ENCODE peak calls at places on chromosomes 16 and 17, in six cellular contexts. P is activated CD8-positive, alpha-beta memory T cell treated with anti-CD3 and anti-CD28 coated beads for 24 hours; K is transverse colon; W is fibroblast of mammary gland; N is caudate nucleus; D is hypothalamus. T is an unnamed sample.
A peak's percentile ranks its signal among the peaks of the same experiment; 100 is the strongest.

GRCh38 chr17:4777969-4778760 is 6.5 kb downstream of the TM4SF5 start:
- DNase-seq in P (no peak), K (no peak), W (no peak), N (no peak), D (no peak), T (no peak)

GRCh38 chr16:17358846-17359245 is 111.9 kb downstream of the XYLT1 start:
- DNase-seq in P (no peak), K (no peak), W (peak; percentile 51), N (no peak), D (no peak), T (no peak)

GRCh38 chr17:3566551-3566950 is 8.9 kb upstream of the TRPV3 start:
- DNase-seq in P (no peak), K (no peak), W (no peak), N (no peak), D (no peak), T (no peak)

GRCh38 chr17:46832945-46833839 is 14.7 kb upstream of the WNT3 start:
- DNase-seq in P (no peak), K (no peak), W (peak; percentile 88), N (no peak), D (no peak), T (no peak)

GRCh38 chr17:8190506-8190905 is 526 bp upstream of the BORCS6 start:
- DNase-seq in P (no peak), K (no peak), W (no peak), N (no peak), D (no peak), T (no peak)

GRCh38 chr16:49747654-49748053 is 108.3 kb downstream of the ZNF423 start:
- DNase-seq in P (no peak), K (no peak), W (no peak), N (no peak), D (no peak), T (no peak)

GRCh38 chr16:82750078-82750477 is 123.3 kb downstream of the CDH13 start:
- DNase-seq in P (no peak), K (no peak), W (no peak), N (no peak), D (no peak), T (no peak)

GRCh38 chr17:50861822-50862528 is 4.2 kb downstream of the TOB1 start:
- DNase-seq in P (no peak), K (no peak), W (peak; percentile 32), N (no peak), D (no peak), T (no peak)

GRCh38 chr16:35296962-35297653 is 1837.7 kb downstream of the TP53TG3F start:
- DNase-seq in P (no peak), K (no peak), W (no peak), N (no peak), D (no peak), T (no peak)

GRCh38 chr17:44121997-44122824 is 1.2 kb downstream of the HDAC5 start:
- DNase-seq in P (no peak), K (no peak), W (no peak), N (no peak), D (no peak), T (no peak)

GRCh38 chr16:24848065-24848464 is 2.3 kb downstream of the SLC5A11 start:
- DNase-seq in P (no peak), K (no peak), W (peak; percentile 63), N (no peak), D (no peak), T (no peak)

GRCh38 chr17:44918006-44918405 is 2.7 kb upstream of the GFAP start:
- DNase-seq in P (no peak), K (no peak), W (no peak), N (no peak), D (no peak), T (no peak)

GRCh38 chr16:89375021-89375420 is 115.3 kb downstream of the ANKRD11 start:
- DNase-seq in P (no peak), K (no peak), W (no peak), N (no peak), D (no peak), T (no peak)

GRCh38 chr16:75252946-75253911 is 1.8 kb upstream of the BCAR1 start:
- DNase-seq in P (no peak), K (no peak), W (peak; percentile 49), N (no peak), D (no peak), T (peak; percentile 37)

GRCh38 chr16:46896314-46896968 is 12.3 kb downstream of the GPT2 start:
- DNase-seq in P (no peak), K (no peak), W (peak; percentile 41), N (no peak), D (no peak), T (no peak)

GRCh38 chr17:79045830-79046500 is 22.0 kb downstream of the C1QTNF1 start:
- DNase-seq in P (peak; percentile 86), K (peak; percentile 74), W (peak; percentile 73), N (peak; percentile 19), D (no peak), T (no peak)

GRCh38 chr16:27383511-27384243 is 18.3 kb upstream of the IL21R start:
- DNase-seq in P (peak; percentile 44), K (no peak), W (no peak), N (no peak), D (no peak), T (peak; percentile 58)

GRCh38 chr17:41131979-41132378 is 8.0 kb upstream of the KRTAP4-12 start:
- DNase-seq in P (no peak), K (no peak), W (peak; percentile 19), N (no peak), D (no peak), T (no peak)

GRCh38 chr16:75789237-75789636 is 62.9 kb upstream of the CPHXL start:
- DNase-seq in P (no peak), K (no peak), W (peak; percentile 62), N (no peak), D (no peak), T (no peak)

GRCh38 chr16:73095885-73096341 is 48.0 kb upstream of the ZFHX3 start:
- DNase-seq in P (no peak), K (no peak), W (no peak), N (no peak), D (no peak), T (no peak)

GRCh38 chr17:41812176-41813038 is at the start of gene FKBP10:
- DNase-seq in P (peak; percentile 77), K (peak; percentile 56), W (peak; percentile 81), N (no peak), D (no peak), T (peak; percentile 68)

GRCh38 chr16:79599837-79600635 is 501 bp downstream of the MAF start:
- DNase-seq in P (no peak), K (no peak), W (no peak), N (peak; percentile 69), D (no peak), T (peak; percentile 74)

GRCh38 chr16:87812200-87812656 is 46.4 kb upstream of the KLHDC4 start:
- DNase-seq in P (no peak), K (no peak), W (no peak), N (no peak), D (no peak), T (no peak)

GRCh38 chr17:77343031-77343866 is 202.5 kb downstream of the SEC14L1 start:
- DNase-seq in P (peak; percentile 58), K (no peak), W (no peak), N (no peak), D (no peak), T (no peak)

GRCh38 chr17:1646199-1646875 is 805 bp upstream of the SCARF1 start:
- DNase-seq in P (no peak), K (no peak), W (no peak), N (no peak), D (no peak), T (no peak)

GRCh38 chr17:79799538-79800324 is 2.9 kb upstream of the CBX8 start:
- DNase-seq in P (no peak), K (no peak), W (no peak), N (no peak), D (no peak), T (no peak)